ENCODE peak calls at places on chromosomes 7 and 10, in nine cellular contexts. W, F, A, N, D, H, Q, S and I are unnamed samples.

GRCh38 chr10:36026656-36027390 is 384.7 kb upstream of the FZD8 start:
- DNase-seq in H (no peak), N (no peak), S (no peak), W (no peak), D (no peak), F (no peak), A (no peak), Q (no peak), I (no peak)

GRCh38 chr10:106898441-106898840 is 266.1 kb downstream of the SORCS1 start:
- DNase-seq in F (no peak), D (peak; percentile 20), H (no peak), W (no peak), S (no peak), Q (no peak), A (no peak), N (no peak), I (no peak)

GRCh38 chr10:19154375-19154774 is 105.8 kb downstream of the MALRD1 start:
- DNase-seq in A (no peak), W (no peak), D (no peak), F (no peak), H (no peak), N (no peak), Q (no peak), S (no peak), I (no peak)

GRCh38 chr7:111137296-111138195 is 46.6 kb downstream of the LRRN3 start:
- DNase-seq in D (no peak), N (peak; percentile 45), Q (no peak), S (no peak), A (no peak), W (peak; percentile 75), H (no peak), F (no peak), I (no peak)

GRCh38 chr7:46633816-46634215 is 712.7 kb upstream of the IGFBP3 start:
- DNase-seq in D (no peak), A (no peak), Q (no peak), H (no peak), F (no peak), S (no peak), N (no peak), W (no peak), I (no peak)

GRCh38 chr7:151773795-151774194 is 103.1 kb downstream of the PRKAG2 start:
- DNase-seq in A (no peak), S (no peak), F (no peak), Q (no peak), N (no peak), D (no peak), H (no peak), W (no peak), I (no peak)

GRCh38 chr10:63633677-63634487 is 112.7 kb downstream of the REEP3 start:
- DNase-seq in A (no peak), Q (no peak), N (peak; percentile 55), W (peak; percentile 70), H (no peak), D (peak; percentile 45), F (peak; percentile 42), S (no peak), I (no peak)

GRCh38 chr7:101940830-101941229 is 123.4 kb downstream of the CUX1 start:
- DNase-seq in F (no peak), H (no peak), A (no peak), W (no peak), Q (peak; percentile 65), S (no peak), N (no peak), D (no peak), I (no peak)

GRCh38 chr10:132458595-132459251 is 61.7 kb downstream of the PWWP2B start:
- DNase-seq in H (peak; percentile 78), Q (peak; percentile 91), D (no peak), W (peak; percentile 25), F (peak; percentile 61), S (no peak), N (no peak), A (no peak), I (peak; percentile 84)

GRCh38 chr10:3764626-3765375 is 20.2 kb downstream of the KLF6 start:
- DNase-seq in N (no peak), S (no peak), Q (no peak), D (no peak), A (no peak), H (no peak), W (no peak), F (no peak), I (no peak)

GRCh38 chr10:22700489-22700888 is 13.9 kb downstream of the PIP4K2A start:
- DNase-seq in W (no peak), D (no peak), S (no peak), F (no peak), H (no peak), N (no peak), Q (no peak), A (no peak), I (no peak)

GRCh38 chr7:130821864-130822263 is 87.9 kb upstream of the KLF14 start:
- DNase-seq in D (no peak), N (no peak), W (peak; percentile 59), F (no peak), S (no peak), Q (no peak), H (no peak), A (no peak), I (no peak)

GRCh38 chr7:44057849-44058758 is 7.3 kb downstream of the PGAM2 start:
- DNase-seq in W (no peak), H (peak; percentile 23), N (no peak), F (no peak), A (no peak), Q (no peak), S (no peak), D (no peak), I (no peak)

GRCh38 chr10:79239930-79240713 is 107.1 kb upstream of the PPIF start:
- DNase-seq in S (no peak), H (no peak), Q (no peak), D (no peak), A (no peak), N (peak; percentile 70), W (no peak), F (no peak), I (peak; percentile 76)

GRCh38 chr7:122597277-122597676 is 101.6 kb downstream of the RNF133 start:
- DNase-seq in F (no peak), Q (no peak), W (no peak), S (no peak), D (no peak), N (no peak), A (no peak), H (no peak), I (no peak)

GRCh38 chr10:11135709-11136108 is 118.0 kb downstream of the CELF2 start:
- DNase-seq in S (no peak), H (no peak), F (no peak), A (no peak), Q (no peak), N (no peak), D (no peak), W (no peak), I (no peak)

GRCh38 chr10:101767966-101768790 is 7.7 kb downstream of the FGF8 start:
- DNase-seq in N (no peak), D (no peak), A (no peak), H (no peak), W (no peak), S (no peak), F (no peak), Q (no peak), I (no peak)

GRCh38 chr10:98536551-98536950 is 89.8 kb upstream of the HPS1 start:
- DNase-seq in S (no peak), Q (peak; percentile 25), W (no peak), D (no peak), N (peak; percentile 8), H (no peak), F (peak; percentile 5), A (no peak), I (no peak)

DNA sequence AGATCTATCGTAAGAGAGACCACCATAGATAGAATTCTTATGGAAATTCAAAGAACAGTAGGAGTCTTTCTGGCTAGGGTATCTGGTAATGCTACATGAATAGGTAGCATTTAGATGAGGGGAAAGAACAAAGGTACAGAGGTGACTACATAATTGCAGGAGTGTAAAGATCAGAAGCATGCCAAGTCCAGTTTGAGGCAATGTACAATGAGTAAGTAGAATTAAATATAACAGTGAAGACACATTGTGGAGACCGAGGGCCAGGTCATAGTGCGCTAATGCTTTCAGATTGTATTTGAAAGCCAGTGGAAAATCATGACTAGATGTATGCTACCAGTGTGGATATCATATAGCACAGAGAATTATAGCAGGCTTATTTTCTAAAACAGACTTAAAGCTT is 1611.6 kb upstream of the LRRTM3 start:
- DNase-seq in W (no peak), N (no peak), F (no peak), S (no peak), D (no peak), Q (no peak), H (no peak), A (no peak), I (no peak)
- TF ChIP-seq CTCF in W (no peak), N (no peak), F (no peak), S (no peak), D (no peak), Q (no peak), H (no peak), A (no peak), I (no peak)

GRCh38 chr7:41039386-41040315 is 663.2 kb downstream of the INHBA start:
- DNase-seq in W (no peak), H (no peak), A (no peak), D (no peak), N (peak; percentile 48), F (no peak), Q (no peak), S (no peak), I (no peak)
- TF ChIP-seq CTCF in W (no peak), H (no peak), A (no peak), D (no peak), N (no peak), F (no peak), Q (no peak), S (no peak), I (no peak)

DNA sequence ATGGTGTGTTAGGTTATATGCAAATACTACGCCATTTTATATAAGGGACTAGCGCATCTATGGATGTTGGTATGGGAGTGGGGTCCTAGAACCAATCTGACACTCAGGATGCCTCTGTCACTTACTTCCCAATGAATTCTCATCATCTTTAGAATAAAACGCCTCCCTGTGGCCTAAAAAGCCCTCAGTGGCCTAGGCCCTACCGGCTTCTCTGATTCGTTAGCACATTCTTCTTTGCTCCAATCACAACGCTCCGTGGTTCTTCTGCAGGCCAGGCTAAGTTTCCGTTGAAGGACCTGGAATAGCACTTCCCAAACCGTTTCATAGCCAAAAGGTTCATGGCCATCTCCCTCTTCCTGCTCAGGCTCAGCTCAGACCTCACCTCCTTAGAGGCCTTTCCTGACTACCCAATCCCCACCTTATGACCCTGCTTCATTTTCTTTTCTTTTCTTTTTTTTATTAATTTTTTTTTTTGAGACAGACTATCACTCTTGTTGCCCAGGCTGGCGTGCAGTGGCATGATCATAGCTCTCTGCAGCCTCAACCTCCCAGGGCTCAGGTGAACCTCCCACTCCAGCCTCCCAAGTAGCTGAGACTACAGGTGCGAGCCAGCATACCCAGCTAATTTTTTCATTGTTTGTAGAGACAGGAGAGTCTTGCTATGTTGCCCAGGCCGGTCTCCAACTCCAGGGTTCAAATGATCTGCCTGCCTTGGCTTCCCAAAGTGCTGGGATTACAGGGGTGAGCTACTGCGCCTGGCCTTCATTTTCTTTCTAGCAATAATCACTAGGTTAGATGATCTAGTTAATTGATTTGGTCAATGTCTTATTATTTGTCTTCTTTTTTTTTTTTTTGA is 24.5 kb upstream of the YWHAG start:
- DNase-seq in D (peak; percentile 39), W (peak; percentile 42), N (no peak), H (no peak), S (no peak), F (peak; percentile 57), Q (no peak), A (no peak), I (no peak)
- TF ChIP-seq CTCF in D (no peak), W (no peak), N (no peak), H (no peak), S (no peak), F (no peak), Q (no peak), A (no peak), I (no peak)

GRCh38 chr7:95357623-95358022 is 33.3 kb upstream of the PON1 start:
- DNase-seq in F (no peak), Q (no peak), H (no peak), W (no peak), S (no peak), A (no peak), D (no peak), N (no peak), I (no peak)
- TF ChIP-seq CTCF in F (no peak), Q (no peak), H (no peak), W (no peak), S (no peak), A (no peak), D (no peak), N (peak; percentile 11), I (peak; percentile 12)